ENCODE peak calls at places on chromosomes 12 and 14, in ten cellular contexts. One of them, this sample, is unnamed.

GRCh38 chr12:114681149-114681849 is 2.7 kb downstream of the TBX3 start:
- DNase-seq in tibial artery: no peak
- DNase-seq in AG10803: peak
- DNase-seq in RWPE1: no peak
- DNase-seq in spleen: no peak
- DNase-seq in osteocyte: no peak
- DNase-seq in stomach: no peak
- DNase-seq in endothelial cell: no peak
- DNase-seq in K562: no peak
- DNase-seq in bronchial epithelial cell: no peak
- DNase-seq in this sample: no peak

GRCh38 chr14:103093856-103094405 is 594 bp upstream of the EXOC3L4 start:
- DNase-seq in tibial artery: no peak
- DNase-seq in AG10803: no peak
- DNase-seq in RWPE1: no peak
- DNase-seq in spleen: no peak
- DNase-seq in osteocyte: no peak
- DNase-seq in stomach: no peak
- DNase-seq in endothelial cell: no peak
- DNase-seq in K562: no peak
- DNase-seq in bronchial epithelial cell: no peak
- DNase-seq in this sample: no peak

GRCh38 chr14:91867316-91867988 is at the start of gene TC2N:
- DNase-seq in tibial artery: no peak
- DNase-seq in AG10803: no peak
- DNase-seq in RWPE1: no peak
- DNase-seq in spleen: no peak
- DNase-seq in osteocyte: no peak
- DNase-seq in stomach: no peak
- DNase-seq in endothelial cell: no peak
- DNase-seq in K562: no peak
- DNase-seq in bronchial epithelial cell: no peak
- DNase-seq in this sample: no peak

GRCh38 chr12:92295523-92295922 is 149.9 kb upstream of the BTG1 start:
- DNase-seq in tibial artery: no peak
- DNase-seq in AG10803: peak
- DNase-seq in RWPE1: no peak
- DNase-seq in spleen: no peak
- DNase-seq in osteocyte: no peak
- DNase-seq in stomach: no peak
- DNase-seq in endothelial cell: no peak
- DNase-seq in K562: no peak
- DNase-seq in bronchial epithelial cell: no peak
- DNase-seq in this sample: no peak

GRCh38 chr14:85221832-85222231 is 308.1 kb upstream of the FLRT2 start:
- DNase-seq in tibial artery: no peak
- DNase-seq in AG10803: no peak
- DNase-seq in RWPE1: no peak
- DNase-seq in spleen: no peak
- DNase-seq in osteocyte: no peak
- DNase-seq in stomach: no peak
- DNase-seq in endothelial cell: no peak
- DNase-seq in K562: no peak
- DNase-seq in bronchial epithelial cell: no peak
- DNase-seq in this sample: no peak

GRCh38 chr14:103894034-103894722 is 34.1 kb upstream of the TDRD9 start:
- DNase-seq in tibial artery: no peak
- DNase-seq in AG10803: no peak
- DNase-seq in RWPE1: no peak
- DNase-seq in spleen: no peak
- DNase-seq in osteocyte: no peak
- DNase-seq in stomach: peak
- DNase-seq in endothelial cell: no peak
- DNase-seq in K562: no peak
- DNase-seq in bronchial epithelial cell: no peak
- DNase-seq in this sample: no peak

GRCh38 chr14:104998801-104999200 is 13.2 kb downstream of the CLBA1 start:
- DNase-seq in tibial artery: no peak
- DNase-seq in AG10803: no peak
- DNase-seq in RWPE1: no peak
- DNase-seq in spleen: no peak
- DNase-seq in osteocyte: no peak
- DNase-seq in stomach: no peak
- DNase-seq in endothelial cell: no peak
- DNase-seq in K562: no peak
- DNase-seq in bronchial epithelial cell: no peak
- DNase-seq in this sample: no peak

GRCh38 chr14:90140298-90140955 is 78.6 kb downstream of the KCNK13 start:
- DNase-seq in tibial artery: no peak
- DNase-seq in AG10803: no peak
- DNase-seq in RWPE1: peak
- DNase-seq in spleen: no peak
- DNase-seq in osteocyte: no peak
- DNase-seq in stomach: no peak
- DNase-seq in endothelial cell: no peak
- DNase-seq in K562: no peak
- DNase-seq in bronchial epithelial cell: peak
- DNase-seq in this sample: no peak

GRCh38 chr14:92461891-92462290 is 51.7 kb upstream of the RIN3 start:
- DNase-seq in tibial artery: no peak
- DNase-seq in AG10803: no peak
- DNase-seq in RWPE1: no peak
- DNase-seq in spleen: no peak
- DNase-seq in osteocyte: peak
- DNase-seq in stomach: peak
- DNase-seq in endothelial cell: no peak
- DNase-seq in K562: no peak
- DNase-seq in bronchial epithelial cell: no peak
- DNase-seq in this sample: no peak

GRCh38 chr12:4116251-4117111 is 157.1 kb upstream of the CCND2 start:
- DNase-seq in tibial artery: no peak
- DNase-seq in AG10803: peak
- DNase-seq in RWPE1: peak
- DNase-seq in spleen: no peak
- DNase-seq in osteocyte: peak
- DNase-seq in stomach: no peak
- DNase-seq in endothelial cell: no peak
- DNase-seq in K562: no peak
- DNase-seq in bronchial epithelial cell: peak
- DNase-seq in this sample: no peak

GRCh38 chr12:4037747-4038312 is 164.6 kb upstream of the PARP11 start:
- DNase-seq in tibial artery: no peak
- DNase-seq in AG10803: peak
- DNase-seq in RWPE1: peak
- DNase-seq in spleen: no peak
- DNase-seq in osteocyte: no peak
- DNase-seq in stomach: peak
- DNase-seq in endothelial cell: peak
- DNase-seq in K562: peak
- DNase-seq in bronchial epithelial cell: peak
- DNase-seq in this sample: peak

GRCh38 chr12:69578283-69578682 is 7.0 kb upstream of the CCT2 start:
- DNase-seq in tibial artery: no peak
- DNase-seq in AG10803: no peak
- DNase-seq in RWPE1: no peak
- DNase-seq in spleen: no peak
- DNase-seq in osteocyte: no peak
- DNase-seq in stomach: no peak
- DNase-seq in endothelial cell: no peak
- DNase-seq in K562: no peak
- DNase-seq in bronchial epithelial cell: no peak
- DNase-seq in this sample: no peak

GRCh38 chr14:50318031-50318626 is 6.0 kb downstream of the DMAC2L start:
- DNase-seq in tibial artery: no peak
- DNase-seq in AG10803: peak
- DNase-seq in RWPE1: peak
- DNase-seq in spleen: no peak
- DNase-seq in osteocyte: no peak
- DNase-seq in stomach: no peak
- DNase-seq in endothelial cell: no peak
- DNase-seq in K562: no peak
- DNase-seq in bronchial epithelial cell: peak
- DNase-seq in this sample: no peak
- TF ChIP-seq CTCF in tibial artery: peak
- TF ChIP-seq CTCF in AG10803: peak
- TF ChIP-seq CTCF in RWPE1: peak
- TF ChIP-seq CTCF in spleen: peak
- TF ChIP-seq CTCF in osteocyte: peak
- TF ChIP-seq CTCF in stomach: no peak
- TF ChIP-seq CTCF in endothelial cell: peak
- TF ChIP-seq CTCF in K562: peak
- TF ChIP-seq CTCF in bronchial epithelial cell: peak
- TF ChIP-seq CTCF in this sample: peak

GRCh38 chr12:116861331-116861730 is 19.9 kb downstream of the HRK start:
- DNase-seq in tibial artery: peak
- DNase-seq in AG10803: peak
- DNase-seq in RWPE1: no peak
- DNase-seq in spleen: peak
- DNase-seq in osteocyte: no peak
- DNase-seq in stomach: no peak
- DNase-seq in endothelial cell: no peak
- DNase-seq in K562: peak
- DNase-seq in bronchial epithelial cell: no peak
- DNase-seq in this sample: no peak

GRCh38 chr12:116862167-116862566 is 19.1 kb downstream of the HRK start:
- DNase-seq in tibial artery: no peak
- DNase-seq in AG10803: no peak
- DNase-seq in RWPE1: no peak
- DNase-seq in spleen: no peak
- DNase-seq in osteocyte: no peak
- DNase-seq in stomach: no peak
- DNase-seq in endothelial cell: no peak
- DNase-seq in K562: no peak
- DNase-seq in bronchial epithelial cell: no peak
- DNase-seq in this sample: no peak

GRCh38 chr12:116860281-116860680 is 21.0 kb downstream of the HRK start:
- DNase-seq in tibial artery: no peak
- DNase-seq in AG10803: no peak
- DNase-seq in RWPE1: no peak
- DNase-seq in spleen: no peak
- DNase-seq in osteocyte: no peak
- DNase-seq in stomach: no peak
- DNase-seq in endothelial cell: no peak
- DNase-seq in K562: no peak
- DNase-seq in bronchial epithelial cell: no peak
- DNase-seq in this sample: no peak

GRCh38 chr12:116864371-116865160 is 16.7 kb downstream of the HRK start:
- DNase-seq in tibial artery: peak
- DNase-seq in AG10803: peak
- DNase-seq in RWPE1: peak
- DNase-seq in spleen: no peak
- DNase-seq in osteocyte: no peak
- DNase-seq in stomach: no peak
- DNase-seq in endothelial cell: no peak
- DNase-seq in K562: no peak
- DNase-seq in bronchial epithelial cell: no peak
- DNase-seq in this sample: no peak

GRCh38 chr12:116863275-116863767 is 17.9 kb downstream of the HRK start:
- DNase-seq in tibial artery: no peak
- DNase-seq in AG10803: peak
- DNase-seq in RWPE1: no peak
- DNase-seq in spleen: no peak
- DNase-seq in osteocyte: no peak
- DNase-seq in stomach: no peak
- DNase-seq in endothelial cell: peak
- DNase-seq in K562: peak
- DNase-seq in bronchial epithelial cell: no peak
- DNase-seq in this sample: no peak
- TF ChIP-seq CTCF in tibial artery: peak
- TF ChIP-seq CTCF in AG10803: peak
- TF ChIP-seq CTCF in RWPE1: no peak
- TF ChIP-seq CTCF in spleen: no peak
- TF ChIP-seq CTCF in osteocyte: peak
- TF ChIP-seq CTCF in stomach: no peak
- TF ChIP-seq CTCF in endothelial cell: peak
- TF ChIP-seq CTCF in K562: peak
- TF ChIP-seq CTCF in bronchial epithelial cell: peak
- TF ChIP-seq CTCF in this sample: peak

DNA sequence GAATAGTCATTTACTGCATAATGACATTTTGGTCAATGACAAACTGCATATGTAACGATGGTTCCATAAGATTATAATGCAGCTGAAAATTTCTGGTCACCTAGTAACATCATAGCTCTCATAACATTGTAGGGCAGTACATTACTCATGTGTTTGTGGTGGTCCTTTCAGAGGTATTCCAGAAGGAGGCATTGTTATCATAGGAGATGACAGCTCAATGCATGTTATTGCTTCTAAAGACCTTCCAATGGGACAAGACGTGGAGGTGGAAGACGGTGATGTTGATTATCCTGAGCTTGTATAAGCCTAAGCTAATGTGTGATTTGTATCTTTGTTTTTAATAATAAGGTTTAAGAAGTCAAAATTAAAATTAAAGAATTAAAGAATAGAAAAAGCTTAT is 43.8 kb upstream of the TSPAN11 start:
- DNase-seq in tibial artery: no peak
- DNase-seq in AG10803: peak
- DNase-seq in RWPE1: no peak
- DNase-seq in spleen: no peak
- DNase-seq in osteocyte: no peak
- DNase-seq in stomach: no peak
- DNase-seq in endothelial cell: no peak
- DNase-seq in K562: no peak
- DNase-seq in bronchial epithelial cell: no peak
- DNase-seq in this sample: no peak
- TF ChIP-seq CTCF in tibial artery: no peak
- TF ChIP-seq CTCF in AG10803: peak
- TF ChIP-seq CTCF in RWPE1: no peak
- TF ChIP-seq CTCF in spleen: peak
- TF ChIP-seq CTCF in osteocyte: peak
- TF ChIP-seq CTCF in stomach: no peak
- TF ChIP-seq CTCF in endothelial cell: no peak
- TF ChIP-seq CTCF in K562: no peak
- TF ChIP-seq CTCF in bronchial epithelial cell: no peak
- TF ChIP-seq CTCF in this sample: peak

DNA sequence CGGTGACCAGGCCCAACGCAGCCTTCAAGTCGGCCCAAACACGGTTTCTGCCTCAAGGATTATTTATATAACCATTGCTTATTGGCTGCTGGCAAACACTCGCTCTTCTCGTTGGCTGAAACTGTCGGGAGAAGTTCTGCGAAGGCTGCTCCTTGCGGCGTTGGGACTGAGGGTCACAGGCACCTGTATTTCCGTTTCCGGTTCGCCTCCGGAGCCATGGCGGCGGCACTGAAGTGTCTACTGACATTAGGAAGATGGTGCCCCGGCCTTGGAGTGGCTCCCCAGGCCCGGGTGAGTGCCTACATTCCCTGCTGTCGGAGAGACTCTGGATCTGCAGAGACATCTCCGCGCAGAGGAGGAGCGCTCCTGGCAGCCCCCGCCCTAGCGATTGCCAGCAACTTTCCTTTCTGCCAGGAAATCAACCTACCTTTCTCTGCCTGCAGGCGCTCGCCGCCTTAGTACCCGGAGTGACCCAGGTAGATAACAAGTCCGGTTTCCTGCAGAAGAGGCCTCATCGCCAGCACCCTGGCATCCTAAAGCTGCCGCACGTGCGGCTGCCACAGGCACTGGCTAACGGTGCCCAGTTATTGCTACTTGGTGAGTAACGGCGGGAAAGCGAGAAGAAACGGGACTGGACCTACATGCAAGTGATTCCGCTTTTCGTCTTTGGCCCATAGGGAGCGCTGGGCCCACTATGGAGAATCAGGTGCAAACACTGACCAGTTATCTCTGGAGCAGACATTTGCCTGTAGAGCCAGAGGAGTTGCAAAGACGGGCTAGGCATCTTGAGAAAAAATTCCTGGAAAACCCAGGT is at the start of gene METTL17:
- DNase-seq in tibial artery: peak
- DNase-seq in AG10803: peak
- DNase-seq in RWPE1: peak
- DNase-seq in spleen: peak
- DNase-seq in osteocyte: peak
- DNase-seq in stomach: peak
- DNase-seq in endothelial cell: peak
- DNase-seq in K562: peak
- DNase-seq in bronchial epithelial cell: peak
- DNase-seq in this sample: peak
- TF ChIP-seq CTCF in tibial artery: peak
- TF ChIP-seq CTCF in AG10803: peak
- TF ChIP-seq CTCF in RWPE1: peak
- TF ChIP-seq CTCF in spleen: peak
- TF ChIP-seq CTCF in osteocyte: peak
- TF ChIP-seq CTCF in stomach: no peak
- TF ChIP-seq CTCF in endothelial cell: no peak
- TF ChIP-seq CTCF in K562: peak
- TF ChIP-seq CTCF in bronchial epithelial cell: peak
- TF ChIP-seq CTCF in this sample: peak

This sample was measured in D721Med.